ENCODE peak calls at places on chromosome 6, in eight cellular contexts. D is activated T-helper 1 cell treated with Interleukin-2 at 50 U/mL for 16 hours, M is non-pigmented ciliary epithelial cell, Q is kidney tubule cell, I is RCC 7860, Z is DMS79 treated with DMSO at 0.1 percent for 48 hours, K is NCI-H460, N is adrenal gland. C is an unnamed sample.

GRCh38 chr6:131038612-131039344 is 24.3 kb downstream of the EPB41L2 start:
- DNase-seq in D (no peak), M (no peak), Q (no peak), I (no peak), Z (no peak), K (no peak), N (no peak), C (no peak)

GRCh38 chr6:11604215-11604614 is 66.7 kb downstream of the TMEM170B start:
- DNase-seq in D (no peak), M (no peak), Q (no peak), I (no peak), Z (no peak), K (no peak), N (no peak), C (no peak)

GRCh38 chr6:13290335-13290734 is 38.0 kb downstream of the TBC1D7 start:
- DNase-seq in D (no peak), M (no peak), Q (no peak), I (no peak), Z (no peak), K (no peak), N (no peak), C (no peak)

GRCh38 chr6:2945069-2945452 is 26.3 kb downstream of the SERPINB6 start:
- DNase-seq in D (no peak), M (no peak), Q (no peak), I (no peak), Z (no peak), K (no peak), N (no peak), C (no peak)

GRCh38 chr6:161596807-161597505 is 323.1 kb upstream of the AGPAT4 start:
- DNase-seq in D (no peak), M (no peak), Q (peak; percentile 56), I (no peak), Z (no peak), K (no peak), N (no peak), C (no peak)

GRCh38 chr6:138031417-138031816 is 75.8 kb downstream of the PERP start:
- DNase-seq in D (no peak), M (no peak), Q (no peak), I (no peak), Z (no peak), K (no peak), N (no peak), C (no peak)

GRCh38 chr6:68572525-68572924 is 62.6 kb upstream of the ADGRB3 start:
- DNase-seq in D (no peak), M (no peak), Q (peak; percentile 49), I (peak; percentile 13), Z (no peak), K (peak; percentile 18), N (no peak), C (no peak)

GRCh38 chr6:95083506-95083905 is 493.8 kb upstream of the MANEA start:
- DNase-seq in D (no peak), M (no peak), Q (no peak), I (no peak), Z (no peak), K (no peak), N (no peak), C (no peak)

GRCh38 chr6:28296520-28297060 is 15.2 kb downstream of the PGBD1 start:
- DNase-seq in D (no peak), M (no peak), Q (no peak), I (no peak), Z (no peak), K (no peak), N (no peak), C (no peak)

GRCh38 chr6:63897459-63897858 is 261.9 kb downstream of the PHF3 start:
- DNase-seq in D (no peak), M (peak; percentile 62), Q (no peak), I (peak; percentile 64), Z (no peak), K (no peak), N (no peak), C (no peak)

GRCh38 chr6:140071115-140071514 is 696.7 kb upstream of the CITED2 start:
- DNase-seq in D (no peak), M (peak; percentile 88), Q (peak; percentile 25), I (no peak), Z (peak; percentile 62), K (no peak), N (no peak), C (no peak)

GRCh38 chr6:37982320-37982719 is 162.8 kb downstream of the ZFAND3 start:
- DNase-seq in D (no peak), M (no peak), Q (no peak), I (no peak), Z (no peak), K (no peak), N (no peak), C (no peak)

GRCh38 chr6:27651371-27651732 is 178.4 kb upstream of the ZNF184 start:
- DNase-seq in D (no peak), M (no peak), Q (peak; percentile 48), I (no peak), Z (no peak), K (no peak), N (no peak), C (no peak)

GRCh38 chr6:128511518-128511917 is 8.9 kb downstream of the PTPRK start:
- DNase-seq in D (no peak), M (no peak), Q (peak; percentile 95), I (peak; percentile 76), Z (no peak), K (no peak), N (no peak), C (no peak)

GRCh38 chr6:156718647-156719394 is 58.4 kb upstream of the ARID1B start:
- DNase-seq in D (no peak), M (peak; percentile 54), Q (peak; percentile 93), I (peak; percentile 81), Z (no peak), K (no peak), N (peak; percentile 62), C (peak; percentile 24)

GRCh38 chr6:89298680-89299450 is 16.2 kb downstream of the GABRR2 start:
- DNase-seq in D (no peak), M (no peak), Q (peak; percentile 82), I (no peak), Z (no peak), K (peak; percentile 65), N (no peak), C (no peak)

GRCh38 chr6:127102299-127102698 is 16.2 kb upstream of the RSPO3 start:
- DNase-seq in D (no peak), M (peak; percentile 73), Q (peak; percentile 95), I (peak; percentile 74), Z (no peak), K (peak; percentile 96), N (no peak), C (no peak)

GRCh38 chr6:129138739-129139405 is 255.9 kb downstream of the LAMA2 start:
- DNase-seq in D (no peak), M (no peak), Q (no peak), I (no peak), Z (no peak), K (no peak), N (no peak), C (no peak)

GRCh38 chr6:47484616-47485015 is 7.0 kb downstream of the CD2AP start:
- DNase-seq in D (no peak), M (peak; percentile 83), Q (peak; percentile 96), I (peak; percentile 93), Z (no peak), K (no peak), N (no peak), C (no peak)

GRCh38 chr6:16903470-16903869 is 142.2 kb upstream of the ATXN1 start:
- DNase-seq in D (no peak), M (no peak), Q (no peak), I (no peak), Z (no peak), K (no peak), N (peak; percentile 18), C (no peak)

GRCh38 chr6:27866370-27867050 is 45.7 kb downstream of the OR2B2 start:
- DNase-seq in D (peak; percentile 3), M (no peak), Q (peak; percentile 67), I (peak; percentile 80), Z (no peak), K (peak; percentile 54), N (no peak), C (no peak)

GRCh38 chr6:138509371-138509770 is 10.1 kb upstream of the NHSL1 start:
- DNase-seq in D (no peak), M (no peak), Q (peak; percentile 72), I (peak; percentile 28), Z (no peak), K (peak; percentile 50), N (no peak), C (no peak)

GRCh38 chr6:80454661-80455365 is 348.3 kb downstream of the BCKDHB start:
- DNase-seq in D (no peak), M (no peak), Q (no peak), I (peak; percentile 19), Z (no peak), K (no peak), N (no peak), C (no peak)